ENCODE peak calls at places on chromosomes 7 and 10, in eight cellular contexts. Q, I, T, X, V, P, M and R are unnamed samples.

GRCh38 chr7:143216151-143216550 is 5.7 kb upstream of the TAS2R40 start:
- DNase-seq in Q (no peak), I (no peak), T (no peak), X (no peak), V (peak; percentile 68), P (peak; percentile 5), M (no peak), R (peak; percentile 68)

GRCh38 chr7:7861211-7861633 is 107.4 kb upstream of the GLCCI1 start:
- DNase-seq in Q (no peak), I (no peak), T (no peak), X (no peak), V (peak; percentile 87), P (peak; percentile 58), M (no peak), R (peak; percentile 91)

GRCh38 chr7:90951986-90952648 is 312.1 kb upstream of the FZD1 start:
- DNase-seq in Q (no peak), I (no peak), T (no peak), X (no peak), V (no peak), P (no peak), M (no peak), R (no peak)

GRCh38 chr7:103344453-103345149 is at the start of gene DNAJC2:
- DNase-seq in Q (peak; percentile 89), I (peak; percentile 90), T (peak; percentile 91), X (peak; percentile 81), V (peak; percentile 94), P (peak; percentile 96), M (peak; percentile 94), R (peak; percentile 95)

GRCh38 chr7:24975647-24976260 is 4.2 kb downstream of the OSBPL3 start:
- DNase-seq in Q (no peak), I (no peak), T (no peak), X (no peak), V (peak; percentile 71), P (no peak), M (no peak), R (no peak)

GRCh38 chr7:19051767-19052375 is 65.6 kb downstream of the TWIST1 start:
- DNase-seq in Q (peak; percentile 38), I (no peak), T (no peak), X (no peak), V (peak; percentile 38), P (peak; percentile 30), M (no peak), R (peak; percentile 58)

GRCh38 chr10:70479161-70479531 is 579 bp downstream of the PALD1 start:
- DNase-seq in Q (no peak), I (peak; percentile 22), T (no peak), X (no peak), V (no peak), P (no peak), M (no peak), R (no peak)

GRCh38 chr7:80087768-80088170 is 46.9 kb upstream of the GNAI1 start:
- DNase-seq in Q (no peak), I (no peak), T (no peak), X (no peak), V (no peak), P (peak; percentile 82), M (no peak), R (peak; percentile 28)

GRCh38 chr7:95001815-95002561 is 94.6 kb downstream of the PPP1R9A start:
- DNase-seq in Q (no peak), I (no peak), T (no peak), X (no peak), V (no peak), P (no peak), M (no peak), R (no peak)

GRCh38 chr10:84541289-84541637 is 212.9 kb downstream of the CCSER2 start:
- DNase-seq in Q (no peak), I (no peak), T (no peak), X (no peak), V (no peak), P (no peak), M (no peak), R (no peak)

GRCh38 chr7:129368389-129368986 is 65.7 kb upstream of the STRIP2 start:
- DNase-seq in Q (peak; percentile 24), I (no peak), T (no peak), X (no peak), V (no peak), P (no peak), M (no peak), R (no peak)

GRCh38 chr10:92238586-92239098 is 52.2 kb downstream of the CPEB3 start:
- DNase-seq in Q (no peak), I (peak; percentile 38), T (peak; percentile 73), X (no peak), V (peak; percentile 43), P (peak; percentile 94), M (peak; percentile 73), R (peak; percentile 70)

GRCh38 chr7:111710839-111711380 is 148.6 kb upstream of the IMMP2L start:
- DNase-seq in Q (no peak), I (no peak), T (no peak), X (no peak), V (no peak), P (no peak), M (no peak), R (no peak)
- TF ChIP-seq CTCF in Q (no peak), I (no peak), T (no peak), X (no peak), V (no peak), P (no peak), M (no peak), R (no peak)

GRCh38 chr7:138865843-138866242 is 67.8 kb upstream of the ATP6V0A4 start:
- DNase-seq in Q (no peak), I (no peak), T (no peak), X (no peak), V (no peak), P (no peak), M (no peak), R (no peak)
- TF ChIP-seq CTCF in Q (peak; percentile 15), I (no peak), T (peak; percentile 29), X (no peak), V (peak; percentile 16), P (peak; percentile 32), M (no peak), R (peak; percentile 29)

DNA sequence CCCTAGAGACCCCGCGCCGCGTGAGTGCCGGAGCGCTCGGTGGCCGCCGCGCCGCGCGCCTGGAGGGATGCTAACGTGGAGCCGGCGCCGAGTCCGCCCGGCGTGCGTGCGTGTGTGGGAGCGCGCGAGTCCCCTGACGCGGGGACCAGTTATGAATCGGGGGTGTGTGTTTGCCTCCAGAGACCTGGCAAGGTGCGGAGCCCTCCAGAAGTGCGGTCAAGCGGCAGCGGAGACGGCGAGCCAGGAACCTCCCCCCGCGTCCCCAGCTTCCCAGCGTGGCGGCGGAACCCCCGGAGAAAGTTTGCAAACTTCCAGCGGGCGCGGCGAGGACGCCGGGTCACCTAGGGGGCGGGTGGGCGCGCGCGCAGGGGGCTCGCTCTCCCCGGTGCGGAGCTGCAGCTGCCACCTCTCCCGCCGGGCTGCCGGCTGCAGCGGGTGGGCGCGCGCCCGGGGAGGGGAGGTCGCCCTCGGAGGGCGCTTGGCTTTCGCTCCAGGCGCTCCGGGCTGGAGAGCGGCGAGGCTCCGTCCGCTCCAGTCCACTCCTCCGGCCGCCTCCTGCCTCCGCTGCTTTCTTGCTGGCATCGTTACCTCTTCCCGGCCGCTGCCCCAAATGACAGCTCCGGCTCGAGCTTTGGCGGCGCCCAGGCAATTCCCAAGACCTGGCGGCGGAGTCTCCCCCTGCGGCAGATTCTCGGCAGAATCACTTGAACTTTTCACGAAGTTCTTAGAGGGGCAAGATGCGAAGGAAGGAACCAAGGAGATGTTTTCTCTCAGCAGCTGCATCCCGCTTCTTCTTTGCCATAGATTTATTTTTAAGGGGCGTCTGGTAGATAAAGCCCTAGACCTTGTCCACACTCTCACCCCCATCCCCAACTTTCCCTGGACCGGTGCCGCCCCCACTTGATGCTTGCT is 2.3 kb upstream of the CREB5 start:
- DNase-seq in Q (peak; percentile 46), I (peak; percentile 65), T (peak; percentile 64), X (peak; percentile 60), V (peak; percentile 32), P (peak; percentile 24), M (peak; percentile 80), R (peak; percentile 35)
- TF ChIP-seq CTCF in Q (no peak), I (no peak), T (no peak), X (no peak), V (no peak), P (no peak), M (no peak), R (no peak)

GRCh38 chr7:157234271-157234670 is 95.5 kb downstream of the UBE3C start:
- DNase-seq in Q (no peak), I (no peak), T (no peak), X (no peak), V (no peak), P (peak; percentile 52), M (no peak), R (peak; percentile 86)

GRCh38 chr7:157224627-157225026 is 85.9 kb downstream of the UBE3C start:
- DNase-seq in Q (no peak), I (no peak), T (no peak), X (no peak), V (peak; percentile 59), P (peak; percentile 56), M (no peak), R (peak; percentile 36)

GRCh38 chr7:157233677-157234076 is 95.0 kb downstream of the UBE3C start:
- DNase-seq in Q (no peak), I (no peak), T (no peak), X (no peak), V (peak; percentile 12), P (peak; percentile 54), M (no peak), R (peak; percentile 88)

DNA sequence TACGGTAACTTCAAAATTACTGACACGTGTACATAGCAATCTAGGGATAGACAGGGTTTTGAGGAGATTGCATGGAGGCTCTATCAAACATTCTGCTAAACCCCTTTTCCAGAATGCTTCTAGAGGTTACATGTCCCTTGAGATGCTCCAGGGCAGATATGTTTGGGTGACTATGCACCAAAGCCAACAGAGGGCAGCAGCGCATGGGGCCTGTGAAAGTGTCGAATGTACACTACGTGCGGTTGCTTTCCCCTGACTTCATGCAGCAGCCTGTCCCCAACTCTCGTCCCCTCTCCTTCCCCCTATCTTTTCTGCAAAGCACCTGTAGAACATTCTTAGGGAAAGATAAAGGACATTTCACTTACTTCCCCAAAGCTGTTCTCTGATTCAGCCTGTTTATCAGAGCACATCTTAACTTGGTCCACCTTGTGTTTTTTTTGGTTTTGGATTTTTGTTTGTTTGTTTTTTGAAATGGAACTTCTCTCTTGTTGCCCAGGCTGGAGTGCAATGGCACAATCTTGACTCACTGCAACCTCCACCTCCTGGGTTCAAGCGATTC is 90.2 kb downstream of the UBE3C start:
- DNase-seq in Q (peak; percentile 13), I (peak; percentile 30), T (no peak), X (no peak), V (peak; percentile 31), P (peak; percentile 46), M (no peak), R (peak; percentile 44)
- TF ChIP-seq CTCF in Q (no peak), I (peak; percentile 28), T (peak; percentile 30), X (no peak), V (peak; percentile 45), P (peak; percentile 65), M (peak; percentile 7), R (peak; percentile 46)

DNA sequence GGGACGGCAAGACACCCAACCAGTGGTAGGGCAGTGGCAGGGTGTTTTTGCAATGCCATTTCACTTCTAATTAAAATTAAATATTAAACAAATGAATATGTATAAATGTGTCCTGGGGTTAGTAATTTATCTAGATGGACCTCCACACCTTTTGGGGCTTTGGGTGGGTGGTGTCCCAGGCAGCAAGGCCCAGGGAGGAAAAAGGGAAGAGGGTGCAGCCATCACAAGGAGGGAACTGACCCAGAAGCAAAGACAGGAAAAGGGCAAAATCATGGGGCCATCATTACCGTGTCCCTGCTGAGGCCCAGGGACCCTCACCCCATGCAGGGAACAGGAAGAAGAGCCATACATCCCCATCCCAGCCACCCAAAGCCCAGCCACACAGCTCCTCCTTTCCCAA is 204.6 kb downstream of the GRID1 start:
- DNase-seq in Q (no peak), I (no peak), T (no peak), X (no peak), V (no peak), P (no peak), M (no peak), R (no peak)
- TF ChIP-seq CTCF in Q (no peak), I (no peak), T (no peak), X (no peak), V (no peak), P (no peak), M (no peak), R (no peak)

GRCh38 chr10:30018512-30018911 is 40.9 kb downstream of the JCAD start:
- DNase-seq in Q (no peak), I (no peak), T (peak; percentile 3), X (no peak), V (no peak), P (no peak), M (no peak), R (no peak)
- TF ChIP-seq CTCF in Q (no peak), I (peak; percentile 11), T (no peak), X (no peak), V (no peak), P (no peak), M (no peak), R (no peak)